ENCODE peak calls at places on chromosome 2, in six cellular contexts. A, I, V, J, T and F are unnamed samples.
A peak's percentile ranks its signal among the peaks of the same experiment; 100 is the strongest.

GRCh38 chr2:68185541-68186164 is 28.0 kb downstream of the PNO1 start:
- DNase-seq in A (peak; percentile 42), J (no peak), T (no peak), V (no peak), I (peak; percentile 69), F (peak; percentile 82)

GRCh38 chr2:62705859-62706720 is 577 bp downstream of the EHBP1 start:
- DNase-seq in A (no peak), T (peak; percentile 83), V (no peak), J (peak; percentile 46), I (peak; percentile 80), F (peak; percentile 44)

GRCh38 chr2:141313972-141314371 is 816.8 kb downstream of the LRP1B start:
- DNase-seq in J (no peak), I (no peak), V (no peak), A (no peak), T (no peak), F (no peak)

GRCh38 chr2:215447673-215448081 is 11.8 kb upstream of the FN1 start:
- DNase-seq in A (no peak), I (no peak), V (no peak), T (no peak), J (no peak), F (no peak)

GRCh38 chr2:229282758-229283546 is 11.9 kb upstream of the PID1 start:
- DNase-seq in V (no peak), A (no peak), T (no peak), J (peak; percentile 70), I (peak; percentile 58), F (no peak)

GRCh38 chr2:120908314-120908975 is 172.8 kb downstream of the GLI2 start:
- DNase-seq in I (no peak), A (no peak), V (no peak), T (no peak), J (no peak), F (no peak)

GRCh38 chr2:118641711-118642110 is 205.7 kb downstream of the EN1 start:
- DNase-seq in I (no peak), V (no peak), J (no peak), A (no peak), T (no peak), F (no peak)

GRCh38 chr2:239960929-239961661 is 64.0 kb downstream of the NDUFA10 start:
- DNase-seq in A (no peak), J (no peak), T (no peak), I (no peak), V (no peak), F (no peak)

GRCh38 chr2:207091175-207091574 is 74.6 kb downstream of the KLF7 start:
- DNase-seq in I (no peak), V (no peak), A (no peak), J (no peak), T (no peak), F (no peak)

GRCh38 chr2:213150315-213150951 is 979 bp downstream of the IKZF2 start:
- DNase-seq in J (peak; percentile 36), I (peak; percentile 35), V (no peak), A (no peak), T (no peak), F (peak; percentile 63)

GRCh38 chr2:10220516-10221391 is 82.0 kb upstream of the HPCAL1 start:
- DNase-seq in A (no peak), J (no peak), I (peak; percentile 35), T (no peak), V (no peak), F (no peak)

GRCh38 chr2:37645363-37645762 is 26.1 kb downstream of the CDC42EP3 start:
- DNase-seq in I (no peak), V (no peak), J (no peak), T (no peak), A (no peak), F (no peak)

GRCh38 chr2:237223208-237223861 is 137.6 kb downstream of the COPS8 start:
- DNase-seq in I (peak; percentile 88), J (peak; percentile 38), T (no peak), A (no peak), V (no peak), F (no peak)

GRCh38 chr2:69166465-69166811 is 153.5 kb downstream of the ANTXR1 start:
- DNase-seq in I (no peak), T (no peak), J (no peak), V (no peak), A (no peak), F (no peak)

GRCh38 chr2:106294182-106294581 is 100.1 kb upstream of the UXS1 start:
- DNase-seq in V (no peak), J (no peak), I (no peak), A (no peak), T (no peak), F (no peak)

GRCh38 chr2:219273887-219274391 is 5.2 kb upstream of the DNAJB2 start:
- DNase-seq in A (no peak), J (no peak), I (no peak), T (no peak), V (no peak), F (no peak)

GRCh38 chr2:148042219-148042618 is 21.3 kb downstream of the MBD5 start:
- DNase-seq in I (no peak), V (no peak), A (no peak), T (no peak), J (no peak), F (no peak)

GRCh38 chr2:234953116-234954031 is 1.6 kb downstream of the SH3BP4 start:
- DNase-seq in T (no peak), V (no peak), A (no peak), I (no peak), J (no peak), F (peak; percentile 43)

GRCh38 chr2:234329202-234329930 is 167.5 kb downstream of the ARL4C start:
- DNase-seq in A (no peak), V (no peak), J (no peak), T (no peak), I (no peak), F (no peak)

GRCh38 chr2:201152517-201152916 is 30.4 kb upstream of the CASP10 start:
- DNase-seq in V (no peak), T (no peak), A (no peak), I (no peak), J (no peak), F (no peak)

GRCh38 chr2:215022418-215022817 is 116.0 kb downstream of the ABCA12 start:
- DNase-seq in J (no peak), I (no peak), V (no peak), T (no peak), A (no peak), F (no peak)

GRCh38 chr2:160054984-160055725 is 7.3 kb downstream of the PLA2R1 start:
- DNase-seq in T (no peak), A (no peak), V (no peak), J (no peak), I (no peak), F (peak; percentile 39)

GRCh38 chr2:109031481-109032228 is 42.6 kb upstream of the EDAR start:
- DNase-seq in V (no peak), J (peak; percentile 14), T (peak; percentile 72), A (no peak), I (peak; percentile 58), F (peak; percentile 66)

GRCh38 chr2:2650608-2651375 is 319.7 kb upstream of the MYT1L start:
- DNase-seq in I (no peak), T (no peak), J (no peak), V (no peak), A (no peak), F (no peak)

GRCh38 chr2:235716875-235717496 is 223.1 kb downstream of the AGAP1 start:
- DNase-seq in J (no peak), A (no peak), I (no peak), V (no peak), T (no peak), F (no peak)

GRCh38 chr2:162072976-162073775 is 839 bp downstream of the DPP4 start:
- DNase-seq in J (no peak), T (no peak), V (no peak), I (no peak), A (no peak), F (peak; percentile 19)

GRCh38 chr2:69177785-69178636 is 165.0 kb downstream of the ANTXR1 start:
- DNase-seq in A (no peak), I (peak; percentile 97), V (peak; percentile 38), T (peak; percentile 91), J (peak; percentile 85), F (peak; percentile 96)

GRCh38 chr2:210503622-210504300 is 27.2 kb upstream of the LANCL1 start:
- DNase-seq in T (no peak), I (no peak), V (no peak), J (no peak), A (no peak), F (peak; percentile 34)

DNA sequence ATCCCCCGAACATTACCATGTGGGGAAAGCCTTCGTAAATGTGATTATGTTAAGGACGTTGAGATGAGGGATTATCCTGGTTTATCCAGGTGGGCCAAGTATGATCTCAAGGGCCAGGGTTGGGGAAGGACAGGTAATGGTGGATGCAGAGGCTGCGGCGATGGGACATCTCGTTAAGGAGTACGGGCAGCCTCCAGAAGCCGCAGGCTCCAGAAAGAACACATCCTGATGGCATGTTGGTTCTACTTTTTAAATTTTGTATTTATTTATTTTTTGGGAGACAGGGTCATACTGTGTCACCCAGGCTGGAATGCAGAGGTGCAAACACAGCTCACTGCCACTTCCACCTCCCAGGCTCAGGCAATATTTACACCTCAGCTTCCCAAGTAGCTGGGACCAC is 86.2 kb upstream of the RAB6C start:
- DNase-seq in J (no peak), A (no peak), T (no peak), I (no peak), V (no peak), F (no peak)
- H3K4me1 ChIP-seq in J (no peaks in the 10 kb centered on the region), A (no peaks in the 10 kb centered on the region), T (no peaks in the 10 kb centered on the region), I (no peaks in the 10 kb centered on the region), V (no peaks in the 10 kb centered on the region), F (no peaks in the 10 kb centered on the region)

GRCh38 chr2:19898592-19899329 is 3.0 kb downstream of the TTC32 start:
- DNase-seq in J (no peak), V (no peak), I (no peak), T (no peak), A (no peak), F (no peak)
- H3K4me1 ChIP-seq in J (no peaks in the 10 kb centered on the region), V (peaks cover 4% of the 10 kb centered on the region), I (peaks cover 47% of the 10 kb centered on the region), T (peaks cover 13% of the 10 kb centered on the region), A (peaks cover 43% of the 10 kb centered on the region), F (peaks cover 28% of the 10 kb centered on the region)

DNA sequence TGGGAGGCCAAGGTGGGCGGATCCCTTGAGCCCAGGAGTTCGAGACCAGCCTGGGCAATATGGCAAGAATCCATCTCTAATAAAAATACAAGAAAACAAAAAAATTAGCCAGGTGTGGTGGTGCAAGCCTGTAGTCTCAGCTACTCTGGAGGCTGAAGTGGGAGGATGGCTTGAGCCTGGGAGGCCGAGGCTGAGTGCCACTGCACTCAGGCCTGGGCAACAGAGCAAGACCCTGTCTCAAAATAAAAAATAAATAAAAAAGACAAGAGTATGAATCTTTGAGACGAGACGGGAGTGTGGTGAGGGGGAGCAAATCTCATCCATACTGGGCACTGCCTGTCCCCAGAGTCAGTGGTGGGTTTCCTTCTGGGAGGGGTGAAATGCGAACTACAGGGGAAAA is 12.2 kb downstream of the GPR17 start:
- DNase-seq in J (no peak), T (no peak), A (no peak), I (peak; percentile 19), V (no peak), F (no peak)
- H3K4me1 ChIP-seq in J (no peaks in the 10 kb centered on the region), T (no peaks in the 10 kb centered on the region), A (no peaks in the 10 kb centered on the region), I (peaks cover 5% of the 10 kb centered on the region), V (peaks cover 6% of the 10 kb centered on the region), F (peaks cover 16% of the 10 kb centered on the region)

GRCh38 chr2:71064754-71065621 is 3.5 kb upstream of the NAGK start:
- DNase-seq in V (no peak), T (no peak), A (no peak), I (no peak), J (no peak), F (no peak)
- H3K4me1 ChIP-seq in V (peaks cover 22% of the 10 kb centered on the region), T (peaks cover 9% of the 10 kb centered on the region), A (peaks cover 9% of the 10 kb centered on the region), I (peaks cover 17% of the 10 kb centered on the region), J (no peaks in the 10 kb centered on the region), F (peaks cover 12% of the 10 kb centered on the region)

GRCh38 chr2:47038656-47039501 is 116.2 kb downstream of the STPG4 start:
- DNase-seq in J (no peak), A (no peak), T (no peak), I (no peak), V (no peak), F (no peak)
- H3K4me1 ChIP-seq in J (peaks cover 3% of the 10 kb centered on the region), A (peaks cover 60% of the 10 kb centered on the region), T (peaks cover 9% of the 10 kb centered on the region), I (peaks cover 85% of the 10 kb centered on the region), V (peaks cover 37% of the 10 kb centered on the region), F (peaks cover 43% of the 10 kb centered on the region)